ENCODE peak calls at places on chromosomes 3 and 15, in five cellular contexts. K, E, W, J and N are unnamed samples.

GRCh38 chr3:66675383-66675782 is 174.6 kb upstream of the LRIG1 start:
- DNase-seq in K (no peak), J (no peak), E (no peak), W (peak; percentile 74), N (peak; percentile 47)

GRCh38 chr3:4898454-4899313 is 80.6 kb upstream of the BHLHE40 start:
- DNase-seq in E (no peak), W (peak; percentile 9), K (no peak), J (no peak), N (peak; percentile 73)

GRCh38 chr3:171614318-171614967 is 154.2 kb upstream of the TNIK start:
- DNase-seq in W (peak; percentile 41), K (peak; percentile 73), J (peak; percentile 31), E (peak; percentile 29), N (peak; percentile 43)

GRCh38 chr3:30314757-30315156 is 291.6 kb upstream of the TGFBR2 start:
- DNase-seq in J (no peak), E (no peak), W (no peak), K (no peak), N (no peak)

GRCh38 chr3:98553751-98554150 is 22.0 kb downstream of the GPR15 start:
- DNase-seq in W (no peak), E (no peak), K (no peak), J (no peak), N (no peak)

GRCh38 chr3:87361956-87362355 is 85.6 kb upstream of the POU1F1 start:
- DNase-seq in J (no peak), K (no peak), W (no peak), E (no peak), N (no peak)

GRCh38 chr3:195042741-195043611 is 228.0 kb downstream of the XXYLT1 start:
- DNase-seq in K (peak; percentile 27), J (no peak), E (no peak), W (no peak), N (no peak)

GRCh38 chr15:81146006-81146405 is 11.9 kb downstream of the CFAP161 start:
- DNase-seq in W (no peak), K (no peak), J (no peak), E (no peak), N (no peak)

GRCh38 chr15:66882251-66883020 is 180.4 kb downstream of the SMAD6 start:
- DNase-seq in W (peak; percentile 72), K (no peak), E (no peak), J (no peak), N (peak; percentile 72)

GRCh38 chr15:43255376-43255775 is 11.4 kb downstream of the TGM5 start:
- DNase-seq in K (no peak), W (no peak), J (no peak), E (no peak), N (no peak)

GRCh38 chr3:56691165-56692000 is 8.3 kb upstream of the TASOR start:
- DNase-seq in E (no peak), J (no peak), W (peak; percentile 1), K (no peak), N (no peak)

GRCh38 chr3:115042351-115042750 is 104.7 kb downstream of the ZBTB20 start:
- DNase-seq in J (no peak), K (no peak), W (peak; percentile 4), E (no peak), N (no peak)

GRCh38 chr3:107283948-107284347 is 93.3 kb upstream of the CCDC54 start:
- DNase-seq in W (no peak), K (no peak), E (no peak), J (no peak), N (no peak)

GRCh38 chr15:35399901-35400300 is 146.1 kb downstream of the DPH6 start:
- DNase-seq in K (no peak), E (no peak), J (no peak), W (no peak), N (no peak)

GRCh38 chr3:55592572-55592971 is 105.5 kb upstream of the WNT5A start:
- DNase-seq in K (no peak), E (no peak), J (no peak), W (no peak), N (no peak)

GRCh38 chr3:195159819-195160175 is 111.2 kb downstream of the XXYLT1 start:
- DNase-seq in K (no peak), W (peak; percentile 47), E (no peak), J (no peak), N (peak; percentile 79)

GRCh38 chr3:50654196-50654595 is 20.5 kb upstream of the DOCK3 start:
- DNase-seq in K (no peak), W (no peak), E (no peak), J (no peak), N (no peak)

GRCh38 chr3:16888785-16889607 is 4.2 kb downstream of the PLCL2 start:
- DNase-seq in W (no peak), J (no peak), E (no peak), K (no peak), N (no peak)

GRCh38 chr3:188624384-188624783 is 470.4 kb downstream of the LPP start:
- DNase-seq in J (no peak), K (no peak), E (no peak), W (peak; percentile 72), N (peak; percentile 70)

DNA sequence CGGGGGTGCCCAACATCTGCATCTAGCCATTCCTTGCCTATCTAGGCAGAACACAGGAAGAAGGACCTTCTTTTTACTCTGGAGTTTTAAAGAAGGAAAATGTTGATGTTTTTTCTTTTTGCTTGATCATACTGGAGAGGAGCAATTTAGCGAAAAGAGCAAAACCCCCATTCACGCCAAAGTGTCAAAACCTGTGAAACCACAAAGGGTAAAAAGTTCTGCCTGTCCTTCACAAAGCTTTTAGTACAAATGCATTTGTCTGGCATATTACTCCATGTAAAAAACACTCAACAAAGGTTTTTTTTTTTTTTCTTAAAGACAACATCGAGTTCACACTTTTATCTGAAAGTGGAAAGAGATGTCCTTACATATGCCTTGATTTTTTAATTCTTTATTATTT is 214.2 kb upstream of the MRPL3 start:
- DNase-seq in E (no peak), K (no peak), J (no peak), W (no peak), N (no peak)
- H3K18ac ChIP-seq in E (no peak overlapping the region), K (no peak overlapping the region), J (no peak overlapping the region), W (no peak overlapping the region), N (no peak overlapping the region)

GRCh38 chr15:88986949-88987589 is 73.9 kb upstream of the MFGE8 start:
- DNase-seq in E (no peak), K (no peak), J (no peak), W (no peak), N (no peak)
- H3K18ac ChIP-seq in E (peak overlapping the region; percentile 99), K (peak overlapping the region; percentile 77), J (peak overlapping the region; percentile 96), W (peak overlapping the region; percentile 80), N (no peak overlapping the region)

GRCh38 chr3:20078194-20078709 is 38.0 kb downstream of the KAT2B start:
- DNase-seq in E (no peak), J (no peak), K (no peak), W (no peak), N (no peak)
- H3K18ac ChIP-seq in E (no peak overlapping the region), J (no peak overlapping the region), K (no peak overlapping the region), W (peak overlapping the region; percentile 89), N (no peak overlapping the region)

DNA sequence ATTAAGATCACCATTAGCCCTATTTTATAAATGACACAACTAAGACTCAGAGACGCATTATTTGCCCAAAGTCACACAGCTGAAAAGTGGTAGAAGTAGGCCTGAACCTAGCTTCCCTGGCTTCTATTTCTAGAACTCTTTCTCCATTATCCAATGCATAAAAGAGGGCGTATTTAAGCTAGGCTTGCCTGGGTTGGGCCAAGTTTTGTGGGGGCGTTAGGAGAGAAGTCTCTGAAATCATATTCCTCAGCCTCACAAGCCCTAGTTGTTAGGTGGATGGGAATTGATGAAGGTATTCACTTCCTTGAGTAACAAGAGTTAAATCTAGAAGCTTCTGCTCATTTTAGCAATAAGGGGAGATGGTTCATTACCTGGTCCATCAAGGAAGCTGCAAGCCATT is 22.3 kb downstream of the TIMP4 start:
- DNase-seq in K (no peak), W (no peak), E (no peak), J (no peak), N (no peak)
- H3K18ac ChIP-seq in K (no peak overlapping the region), W (no peak overlapping the region), E (no peak overlapping the region), J (no peak overlapping the region), N (no peak overlapping the region)

DNA sequence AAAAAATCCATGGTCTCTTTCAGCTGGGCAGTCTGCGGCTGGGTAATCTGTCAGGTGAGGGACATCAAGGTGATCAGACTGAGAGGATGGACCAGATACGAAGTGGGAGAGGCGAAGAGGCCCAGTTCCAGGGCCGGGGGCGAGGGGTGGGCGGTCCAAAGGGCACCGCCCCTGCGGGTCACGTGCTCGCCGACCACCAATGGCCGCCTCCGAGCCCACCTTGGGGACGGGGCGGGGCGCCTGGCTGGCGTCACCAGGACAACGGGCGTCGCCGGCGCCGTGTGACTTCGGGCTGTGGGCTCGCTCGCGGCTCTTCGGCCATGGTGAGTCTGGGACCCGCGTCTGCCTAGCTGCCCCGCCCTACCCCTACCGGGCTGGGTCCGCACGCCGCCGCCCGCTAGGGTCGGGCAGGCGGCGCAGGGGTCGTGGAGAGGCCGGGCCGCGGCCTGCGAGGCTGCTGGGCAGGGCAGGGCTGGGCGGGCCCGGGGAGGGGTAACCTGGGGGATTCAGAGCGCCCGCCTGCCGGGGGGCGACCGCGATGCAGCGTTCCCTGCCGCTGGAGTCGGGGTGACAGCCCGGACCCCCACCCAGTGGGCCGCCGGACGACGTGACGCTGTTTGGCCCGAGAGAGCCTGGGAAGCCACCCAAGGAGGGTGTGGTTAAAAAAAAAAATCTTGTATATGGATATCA is at the start of gene FBXL2:
- DNase-seq in W (peak; percentile 49), K (peak; percentile 96), E (peak; percentile 79), J (peak; percentile 81), N (peak; percentile 75)
- H3K18ac ChIP-seq in W (peak within 1 kb of the TSS; percentile 26), K (no peak within 1 kb of the TSS), E (no peak within 1 kb of the TSS), J (peak within 1 kb of the TSS; percentile 94), N (peak within 1 kb of the TSS; percentile 80)

GRCh38 chr3:24255414-24255813 is 239.2 kb downstream of the THRB start:
- DNase-seq in W (no peak), E (no peak), J (no peak), K (no peak), N (no peak)
- H3K18ac ChIP-seq in W (no peak overlapping the region), E (no peak overlapping the region), J (no peak overlapping the region), K (no peak overlapping the region), N (no peak overlapping the region)

GRCh38 chr3:192408721-192409151 is 318.6 kb downstream of the FGF12 start:
- DNase-seq in K (peak; percentile 71), E (no peak), W (no peak), J (peak; percentile 33), N (peak; percentile 5)
- H3K18ac ChIP-seq in K (no peak overlapping the region), E (no peak overlapping the region), W (no peak overlapping the region), J (peak overlapping the region; percentile 76), N (no peak overlapping the region)

DNA sequence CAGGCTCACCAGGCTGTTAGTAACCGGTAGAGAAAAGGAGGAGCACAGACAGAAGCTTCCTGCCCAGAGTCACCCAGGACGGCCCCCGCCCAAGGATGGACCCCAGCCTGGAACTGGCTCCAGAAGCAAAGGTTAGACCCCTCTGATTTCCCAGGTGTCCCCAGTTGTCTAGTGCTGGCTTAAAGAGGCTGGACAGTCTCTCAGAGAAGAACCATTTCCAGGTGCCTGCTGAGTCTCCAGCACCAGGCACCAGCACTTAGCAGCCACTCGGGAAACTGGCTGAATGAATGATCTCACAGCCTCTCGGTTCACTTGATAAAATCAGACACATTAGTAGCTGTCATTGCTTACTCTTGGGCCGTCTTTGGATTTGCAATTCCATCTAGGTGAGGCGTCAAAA is 139.7 kb upstream of the HES1 start:
- DNase-seq in W (no peak), J (no peak), K (no peak), E (no peak), N (no peak)
- H3K18ac ChIP-seq in W (no peak overlapping the region), J (no peak overlapping the region), K (no peak overlapping the region), E (no peak overlapping the region), N (no peak overlapping the region)